ENCODE peak calls at places on chromosome 16, in ten cellular contexts. X, D, N, M, F, L, U, J, G and O are unnamed samples.

GRCh38 chr16:71853413-71853812 is 7.6 kb downstream of the ATXN1L start:
- DNase-seq in X (no peak), D (no peak), N (no peak), M (no peak), F (no peak), L (no peak), U (no peak), J (no peak), G (no peak), O (no peak)

GRCh38 chr16:46573008-46573833 is 48.0 kb downstream of the SHCBP1 start:
- DNase-seq in X (no peak), D (no peak), N (no peak), M (no peak), F (no peak), L (no peak), U (no peak), J (no peak), G (peak; percentile 53), O (peak; percentile 54)

GRCh38 chr16:88570691-88571092 is 489 bp downstream of the ZC3H18 start:
- DNase-seq in X (no peak), D (peak; percentile 23), N (no peak), M (no peak), F (no peak), L (peak; percentile 41), U (no peak), J (no peak), G (no peak), O (no peak)

GRCh38 chr16:83215417-83216001 is 588.7 kb downstream of the CDH13 start:
- DNase-seq in X (no peak), D (peak; percentile 77), N (no peak), M (peak; percentile 1), F (peak; percentile 39), L (peak; percentile 76), U (peak; percentile 29), J (no peak), G (peak; percentile 32), O (peak; percentile 41)

GRCh38 chr16:20916289-20916688 is 15.7 kb downstream of the LYRM1 start:
- DNase-seq in X (no peak), D (no peak), N (no peak), M (no peak), F (no peak), L (no peak), U (no peak), J (no peak), G (no peak), O (no peak)

GRCh38 chr16:630815-631405 is at the start of gene WFIKKN1:
- DNase-seq in X (peak; percentile 74), D (peak; percentile 38), N (peak; percentile 23), M (no peak), F (peak; percentile 71), L (peak; percentile 98), U (peak; percentile 30), J (no peak), G (no peak), O (no peak)

GRCh38 chr16:20966746-20967145 is 66.2 kb downstream of the LYRM1 start:
- DNase-seq in X (no peak), D (no peak), N (no peak), M (no peak), F (no peak), L (peak; percentile 17), U (no peak), J (no peak), G (no peak), O (no peak)

GRCh38 chr16:74107795-74108610 is 188.6 kb upstream of the PSMD7 start:
- DNase-seq in X (peak; percentile 54), D (peak; percentile 41), N (peak; percentile 10), M (no peak), F (peak; percentile 69), L (peak; percentile 71), U (peak; percentile 63), J (no peak), G (peak; percentile 11), O (peak; percentile 33)

GRCh38 chr16:65068151-65068740 is 53.6 kb downstream of the CDH11 start:
- DNase-seq in X (no peak), D (no peak), N (no peak), M (no peak), F (no peak), L (no peak), U (no peak), J (no peak), G (peak; percentile 32), O (peak; percentile 88)

GRCh38 chr16:60682219-60682618 is 1354.0 kb downstream of the CDH8 start:
- DNase-seq in X (no peak), D (no peak), N (no peak), M (no peak), F (no peak), L (no peak), U (no peak), J (no peak), G (no peak), O (no peak)

DNA sequence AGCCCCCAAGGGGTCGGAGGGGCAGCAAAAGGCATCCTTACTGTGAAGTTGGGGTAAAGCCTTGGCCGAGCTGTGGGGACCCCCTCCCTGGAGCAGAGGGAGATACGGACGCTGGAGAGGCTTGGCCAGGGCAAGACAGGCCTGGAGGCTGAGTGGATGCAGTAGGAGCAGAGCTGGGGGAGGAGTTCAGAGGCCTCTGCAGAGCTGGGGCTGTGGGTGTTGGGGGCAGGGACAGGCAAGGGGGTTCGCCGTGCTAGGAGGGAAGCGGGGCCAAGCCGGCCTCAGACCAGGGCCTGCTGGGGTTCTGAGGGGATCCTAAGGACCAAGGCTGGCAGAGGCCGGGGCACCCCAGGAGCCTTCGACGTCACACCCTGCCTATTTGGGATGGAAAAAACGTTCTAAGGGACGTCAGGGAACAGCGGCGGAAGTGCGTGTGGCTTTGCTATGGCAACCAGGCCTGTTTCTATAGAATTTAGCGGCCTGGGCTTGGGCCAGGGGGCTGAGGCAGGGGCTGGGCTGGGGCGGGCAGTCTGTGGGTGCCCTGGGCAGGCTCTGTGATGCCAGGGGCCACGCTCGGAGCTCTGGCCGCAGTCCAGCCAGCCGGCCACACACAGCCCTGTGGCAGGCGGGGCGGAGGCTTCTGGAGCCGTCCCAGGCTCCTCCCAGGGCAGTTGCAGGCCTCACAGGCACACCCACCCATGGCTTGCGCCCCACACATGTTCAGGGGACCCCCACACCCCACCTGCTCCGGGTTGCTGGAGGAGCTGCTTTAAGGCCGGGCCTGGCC is 3.7 kb downstream of the TRAF7 start:
- DNase-seq in X (no peak), D (peak; percentile 52), N (no peak), M (no peak), F (peak; percentile 82), L (peak; percentile 29), U (peak; percentile 52), J (peak; percentile 80), G (peak; percentile 75), O (peak; percentile 83)
- H3K4me3 ChIP-seq in X (peak overlapping the region; percentile 33), D (no peak overlapping the region), N (no peak overlapping the region), M (peak overlapping the region; percentile 32), F (peak overlapping the region; percentile 33), L (no peak overlapping the region), U (peak overlapping the region; percentile 49), J (peak overlapping the region; percentile 36), G (peak overlapping the region; percentile 22), O (peak overlapping the region; percentile 2)

GRCh38 chr16:30355954-30356308 is 823 bp upstream of the CD2BP2 start:
- DNase-seq in X (no peak), D (no peak), N (no peak), M (no peak), F (no peak), L (peak; percentile 28), U (no peak), J (no peak), G (no peak), O (no peak)

GRCh38 chr16:30353438-30354129 is 1.5 kb downstream of the CD2BP2 start:
- DNase-seq in X (peak; percentile 45), D (no peak), N (no peak), M (no peak), F (no peak), L (no peak), U (no peak), J (peak; percentile 65), G (no peak), O (no peak)

GRCh38 chr16:30354423-30355143 is 525 bp downstream of the CD2BP2 start:
- DNase-seq in X (peak; percentile 63), D (no peak), N (no peak), M (no peak), F (no peak), L (peak; percentile 75), U (peak; percentile 39), J (peak; percentile 72), G (no peak), O (no peak)

GRCh38 chr16:30356401-30357084 is 1.4 kb upstream of the CD2BP2 start:
- DNase-seq in X (peak; percentile 45), D (no peak), N (no peak), M (no peak), F (no peak), L (no peak), U (no peak), J (peak; percentile 64), G (no peak), O (no peak)

GRCh38 chr16:30355144-30355953 is at the start of gene CD2BP2:
- DNase-seq in X (peak; percentile 97), D (peak; percentile 97), N (peak; percentile 97), M (peak; percentile 99), F (peak; percentile 96), L (peak; percentile 99), U (peak; percentile 96), J (peak; percentile 99), G (peak; percentile 96), O (peak; percentile 100)
- TF ChIP-seq CTCF in X (no peak), D (no peak), N (no peak), M (peak; percentile 19), F (no peak), L (no peak), U (no peak), J (no peak), G (no peak), O (peak; percentile 2)

DNA sequence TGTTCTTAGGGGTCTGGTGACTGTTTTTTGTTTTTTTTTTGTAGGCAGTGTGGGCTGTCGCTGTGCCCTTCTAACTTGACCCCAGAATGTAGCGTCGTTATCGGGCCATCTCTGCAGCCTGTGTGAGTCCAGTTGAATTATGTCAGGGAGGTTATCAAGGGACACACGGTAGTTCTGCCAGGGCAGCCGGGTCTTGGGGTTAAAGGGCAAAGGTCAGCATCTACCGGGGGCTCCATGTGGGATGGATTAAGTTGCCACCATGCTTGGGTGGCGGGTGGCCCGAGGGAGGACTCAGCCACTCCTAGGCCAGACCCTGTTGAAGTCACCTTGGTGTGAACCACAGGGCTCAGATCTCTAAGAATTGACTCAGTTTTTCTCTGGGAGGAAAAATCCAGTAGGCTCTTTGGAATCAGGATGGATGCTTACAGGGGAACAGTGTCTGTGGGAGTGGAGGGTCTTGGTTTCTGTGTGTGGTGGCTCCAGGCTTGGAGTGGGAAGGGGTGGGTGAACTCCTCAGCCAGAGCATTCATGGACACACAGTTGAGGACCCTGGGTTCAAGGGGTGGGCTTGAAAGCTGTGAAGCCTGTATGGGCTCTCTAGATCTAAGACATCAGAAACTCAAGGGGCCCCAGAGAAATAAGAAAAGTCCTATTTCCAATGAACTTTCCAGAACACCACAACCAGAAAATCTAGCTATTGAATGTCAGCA is 191.7 kb downstream of the IRF8 start:
- DNase-seq in X (no peak), D (no peak), N (no peak), M (no peak), F (no peak), L (no peak), U (no peak), J (peak; percentile 40), G (no peak), O (no peak)
- H3K4me3 ChIP-seq in X (no peak overlapping the region), D (no peak overlapping the region), N (no peak overlapping the region), M (no peak overlapping the region), F (no peak overlapping the region), L (no peak overlapping the region), U (no peak overlapping the region), J (no peak overlapping the region), G (no peak overlapping the region), O (no peak overlapping the region)

DNA sequence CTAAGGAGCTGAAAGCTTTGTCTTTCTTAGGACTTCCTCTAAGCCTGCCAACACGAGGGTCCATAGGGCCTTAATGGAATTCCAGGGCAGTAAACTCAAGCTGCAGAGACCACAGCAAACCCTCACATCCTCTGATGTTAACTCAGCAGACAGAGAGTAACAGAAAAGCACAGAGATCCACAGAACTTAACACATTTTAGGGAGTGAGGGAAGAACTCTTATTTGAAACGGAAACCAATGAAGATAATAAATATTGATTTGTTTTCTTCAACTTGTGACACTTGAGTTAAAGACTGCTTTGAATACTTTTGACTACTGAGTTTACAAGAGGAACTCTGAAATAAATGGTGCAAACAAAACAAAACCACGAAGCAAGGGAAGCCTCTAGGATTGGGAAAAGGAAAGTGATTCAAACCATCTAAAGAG is 9.4 kb downstream of the DYNC1LI2 start:
- DNase-seq in X (no peak), D (no peak), N (peak; percentile 29), M (no peak), F (no peak), L (no peak), U (no peak), J (no peak), G (peak; percentile 29), O (peak; percentile 42)
- TF ChIP-seq CTCF in X (no peak), D (no peak), N (no peak), M (no peak), F (no peak), L (no peak), U (no peak), J (no peak), G (no peak), O (no peak)